ENCODE peak calls at places on chromosomes 5 and 9, in ten cellular contexts. T, O, S, G, B, Z, F, N, R and E are unnamed samples.

GRCh38 chr9:89350988-89351557 is 32.8 kb downstream of the SECISBP2 start:
- DNase-seq in G (no peak), S (no peak), N (no peak), B (no peak), O (no peak), F (no peak), T (no peak), R (no peak), Z (no peak), E (no peak)

GRCh38 chr9:133090187-133090586 is 28.4 kb downstream of the CEL start:
- DNase-seq in F (no peak), B (no peak), N (no peak), T (no peak), S (no peak), R (no peak), O (no peak), Z (no peak), G (no peak), E (no peak)

GRCh38 chr5:113524927-113525326 is 11.4 kb downstream of the YTHDC2 start:
- DNase-seq in R (peak; percentile 43), O (no peak), Z (no peak), G (no peak), S (no peak), F (no peak), T (no peak), B (no peak), N (no peak), E (no peak)

GRCh38 chr9:129172816-129173215 is 5.2 kb downstream of the IER5L start:
- DNase-seq in B (no peak), R (peak; percentile 58), F (no peak), G (no peak), N (no peak), T (no peak), O (no peak), Z (no peak), S (peak; percentile 45), E (no peak)

GRCh38 chr5:119452060-119452372 is 281 bp upstream of the HSD17B4 start:
- DNase-seq in S (no peak), N (no peak), O (no peak), F (no peak), R (no peak), Z (no peak), T (no peak), G (no peak), B (no peak), E (no peak)

GRCh38 chr5:94072116-94072515 is 330.7 kb upstream of the POU5F2 start:
- DNase-seq in S (no peak), T (no peak), G (peak; percentile 50), O (no peak), R (no peak), B (no peak), N (no peak), F (no peak), Z (no peak), E (no peak)

GRCh38 chr9:31153250-31153840 is 1231.1 kb upstream of the ACO1 start:
- DNase-seq in S (no peak), R (no peak), N (no peak), F (no peak), O (no peak), T (no peak), G (peak; percentile 26), B (no peak), Z (no peak), E (no peak)

GRCh38 chr5:116658141-116658540 is 83.5 kb upstream of the SEMA6A start:
- DNase-seq in G (no peak), R (no peak), F (no peak), T (no peak), O (no peak), S (no peak), N (no peak), B (no peak), Z (no peak), E (no peak)

GRCh38 chr5:156475831-156476551 is 149.0 kb downstream of the SGCD start:
- DNase-seq in T (peak; percentile 14), B (no peak), F (peak; percentile 29), G (peak; percentile 97), N (no peak), S (peak; percentile 74), R (peak; percentile 98), O (no peak), Z (peak; percentile 55), E (peak; percentile 78)
- H3K27ac ChIP-seq in T (no peak overlapping the region), B (no peak overlapping the region), F (peak overlapping the region; percentile 75), G (no peak overlapping the region), N (no peak overlapping the region), S (no peak overlapping the region), R (peak overlapping the region; percentile 94), O (no peak overlapping the region), Z (peak overlapping the region; percentile 66), E (peak overlapping the region; percentile 68)

GRCh38 chr9:136200424-136200823 is 4.5 kb downstream of the LHX3 start:
- DNase-seq in T (no peak), N (no peak), S (no peak), Z (no peak), G (no peak), B (no peak), R (no peak), O (no peak), F (no peak), E (no peak)

GRCh38 chr9:136197372-136197875 is 7.5 kb downstream of the LHX3 start:
- DNase-seq in T (no peak), B (no peak), F (no peak), R (no peak), Z (no peak), S (no peak), G (no peak), N (no peak), O (no peak), E (no peak)

GRCh38 chr9:136197930-136198604 is 6.9 kb downstream of the LHX3 start:
- DNase-seq in O (no peak), R (no peak), T (no peak), B (no peak), F (no peak), Z (no peak), S (no peak), N (no peak), G (no peak), E (no peak)

GRCh38 chr9:136199391-136200288 is 5.3 kb downstream of the LHX3 start:
- DNase-seq in R (no peak), B (no peak), Z (no peak), T (no peak), F (no peak), S (no peak), O (no peak), G (no peak), N (no peak), E (no peak)

GRCh38 chr9:136198605-136199083 is 6.3 kb downstream of the LHX3 start:
- DNase-seq in G (no peak), T (peak; percentile 40), R (peak; percentile 42), F (no peak), N (no peak), S (no peak), Z (no peak), B (no peak), O (no peak), E (no peak)
- H3K4me1 ChIP-seq in G (no peaks in the 10 kb centered on the region), T (peaks cover 5% of the 10 kb centered on the region), R (no peaks in the 10 kb centered on the region), F (peaks cover 9% of the 10 kb centered on the region), N (no peaks in the 10 kb centered on the region), S (no peaks in the 10 kb centered on the region), Z (peaks cover 7% of the 10 kb centered on the region), B (no peaks in the 10 kb centered on the region), O (no peaks in the 10 kb centered on the region), E (no peaks in the 10 kb centered on the region)

DNA sequence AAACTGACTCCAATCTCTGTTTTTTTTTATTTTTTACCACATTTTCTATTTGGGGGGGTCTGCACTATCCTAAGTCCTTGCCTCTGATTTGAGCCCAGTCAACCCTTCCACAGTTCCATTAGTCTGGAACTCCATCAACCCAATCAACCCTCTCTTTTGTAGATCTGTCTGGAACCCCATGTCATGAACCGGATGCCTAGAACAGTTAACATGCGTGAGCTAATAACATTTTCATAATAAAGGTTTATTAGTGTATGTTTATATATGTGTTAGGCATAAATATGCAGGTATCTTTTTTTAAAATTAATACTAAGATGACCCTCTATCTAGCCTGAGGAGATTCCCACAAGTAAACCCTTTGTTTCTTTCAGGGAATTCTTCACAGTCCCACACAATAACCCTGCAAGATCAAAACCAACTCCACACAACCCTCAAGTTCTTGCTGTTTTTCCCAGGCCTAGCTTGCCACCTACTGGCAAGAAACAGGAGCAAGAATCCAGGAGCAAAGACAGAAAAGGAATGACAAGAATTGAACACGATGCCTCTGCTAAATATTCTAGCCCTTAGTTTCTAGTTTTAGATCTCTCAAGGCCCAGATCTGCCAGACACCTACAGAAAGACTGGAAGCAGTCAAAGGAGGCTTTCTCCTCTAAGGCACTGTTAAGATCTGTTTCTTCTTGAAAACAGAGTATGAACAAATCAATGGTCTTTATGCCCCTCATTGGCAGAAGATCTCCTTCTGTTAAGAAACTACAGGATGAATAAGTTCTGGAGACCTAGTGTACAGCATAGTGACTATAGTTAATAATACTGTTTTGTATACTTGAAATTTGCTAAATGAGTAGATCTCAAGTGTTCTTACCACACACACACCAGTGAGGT is 100.4 kb downstream of the TRIM36 start:
- DNase-seq in G (peak; percentile 58), N (no peak), F (no peak), B (no peak), Z (peak; percentile 26), T (peak; percentile 70), S (no peak), O (peak; percentile 18), R (peak; percentile 61), E (no peak)
- H3K27ac ChIP-seq in G (no peak overlapping the region), N (no peak overlapping the region), F (no peak overlapping the region), B (no peak overlapping the region), Z (no peak overlapping the region), T (no peak overlapping the region), S (no peak overlapping the region), O (no peak overlapping the region), R (no peak overlapping the region), E (no peak overlapping the region)

GRCh38 chr9:127534931-127535330 is 77.1 kb upstream of the STXBP1 start:
- DNase-seq in N (no peak), T (no peak), Z (no peak), G (no peak), R (no peak), B (no peak), O (no peak), F (no peak), S (no peak), E (no peak)

GRCh38 chr9:127535396-127535795 is 76.7 kb upstream of the STXBP1 start:
- DNase-seq in N (no peak), R (no peak), O (no peak), Z (no peak), S (no peak), G (no peak), B (no peak), T (no peak), F (no peak), E (no peak)

GRCh38 chr9:127535834-127536233 is 76.2 kb upstream of the STXBP1 start:
- DNase-seq in G (no peak), N (no peak), S (no peak), T (no peak), B (no peak), R (peak; percentile 88), F (no peak), O (no peak), Z (no peak), E (peak; percentile 70)

GRCh38 chr9:127536499-127536898 is 75.6 kb upstream of the STXBP1 start:
- DNase-seq in F (no peak), S (no peak), G (no peak), N (no peak), R (no peak), B (no peak), O (no peak), Z (no peak), T (no peak), E (no peak)

DNA sequence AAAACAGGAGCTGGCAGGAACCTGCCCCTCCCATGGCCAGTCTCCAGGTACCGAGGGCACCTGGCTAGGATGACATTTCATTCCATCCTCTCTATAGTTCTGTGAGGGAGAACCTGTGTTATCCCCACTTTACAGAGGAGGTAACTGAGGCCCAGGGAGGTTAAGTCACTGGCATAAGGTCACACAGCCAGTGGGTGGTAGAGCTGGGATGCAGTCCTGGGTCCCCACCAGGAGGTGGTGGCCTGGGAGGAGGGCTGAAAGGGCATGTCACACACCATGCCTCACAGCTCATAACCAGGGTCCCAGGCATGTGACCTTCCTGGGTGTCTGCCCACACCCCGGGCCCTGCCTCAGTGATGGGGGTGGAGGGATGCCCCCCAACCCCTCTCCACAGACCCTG is 77.8 kb upstream of the STXBP1 start:
- DNase-seq in F (no peak), S (no peak), N (no peak), B (no peak), G (no peak), R (no peak), Z (no peak), T (no peak), O (no peak), E (no peak)
- H3K4me1 ChIP-seq in F (peaks cover 64% of the 10 kb centered on the region), S (peaks cover 33% of the 10 kb centered on the region), N (no peaks in the 10 kb centered on the region), B (peaks cover 8% of the 10 kb centered on the region), G (peaks cover 42% of the 10 kb centered on the region), R (peaks cover 37% of the 10 kb centered on the region), Z (peaks cover 61% of the 10 kb centered on the region), T (peaks cover 5% of the 10 kb centered on the region), O (peaks cover 15% of the 10 kb centered on the region), E (peaks cover 53% of the 10 kb centered on the region)